ENCODE peak calls at places on chromosomes 16 and 17, in nine cellular contexts. One of them, this sample, is unnamed.

GRCh38 chr17:40616592-40616991 is 31.0 kb downstream of the SMARCE1 start:
- DNase-seq in fibroblast of the aortic adventitia: no peak
- DNase-seq in PC-9: no peak
- DNase-seq in AG09309: no peak
- DNase-seq in psoas muscle: peak
- DNase-seq in ovary: no peak
- DNase-seq in HCT116: no peak
- DNase-seq in ascending aorta: no peak
- DNase-seq in cardiac fibroblast: no peak
- DNase-seq in this sample: no peak

GRCh38 chr17:17125136-17126084 is 80.7 kb downstream of the PLD6 start:
- DNase-seq in psoas muscle: peak
- DNase-seq in ascending aorta: no peak
- DNase-seq in AG09309: no peak
- DNase-seq in fibroblast of the aortic adventitia: no peak
- DNase-seq in ovary: no peak
- DNase-seq in HCT116: no peak
- DNase-seq in PC-9: no peak
- DNase-seq in cardiac fibroblast: no peak
- DNase-seq in this sample: no peak

GRCh38 chr16:629289-630023 is 1.3 kb upstream of the WFIKKN1 start:
- DNase-seq in psoas muscle: peak
- DNase-seq in cardiac fibroblast: no peak
- DNase-seq in ascending aorta: no peak
- DNase-seq in AG09309: no peak
- DNase-seq in PC-9: no peak
- DNase-seq in ovary: peak
- DNase-seq in fibroblast of the aortic adventitia: no peak
- DNase-seq in HCT116: no peak
- DNase-seq in this sample: peak

GRCh38 chr17:83173997-83174858 is 94.8 kb downstream of the METRNL start:
- DNase-seq in fibroblast of the aortic adventitia: peak
- DNase-seq in psoas muscle: peak
- DNase-seq in ascending aorta: no peak
- DNase-seq in AG09309: no peak
- DNase-seq in HCT116: no peak
- DNase-seq in ovary: peak
- DNase-seq in cardiac fibroblast: peak
- DNase-seq in PC-9: no peak
- DNase-seq in this sample: peak

GRCh38 chr17:17243163-17243562 is 6.2 kb upstream of the FLCN start:
- DNase-seq in ovary: no peak
- DNase-seq in fibroblast of the aortic adventitia: no peak
- DNase-seq in cardiac fibroblast: no peak
- DNase-seq in ascending aorta: no peak
- DNase-seq in AG09309: no peak
- DNase-seq in psoas muscle: no peak
- DNase-seq in PC-9: no peak
- DNase-seq in HCT116: no peak
- DNase-seq in this sample: no peak

GRCh38 chr17:74368341-74369152 is 1.2 kb downstream of the GPR142 start:
- DNase-seq in ovary: peak
- DNase-seq in AG09309: no peak
- DNase-seq in HCT116: peak
- DNase-seq in fibroblast of the aortic adventitia: peak
- DNase-seq in ascending aorta: no peak
- DNase-seq in psoas muscle: peak
- DNase-seq in PC-9: peak
- DNase-seq in cardiac fibroblast: peak
- DNase-seq in this sample: peak

GRCh38 chr16:23145186-23145585 is 4.1 kb downstream of the USP31 start:
- DNase-seq in psoas muscle: no peak
- DNase-seq in AG09309: no peak
- DNase-seq in ovary: no peak
- DNase-seq in PC-9: no peak
- DNase-seq in HCT116: no peak
- DNase-seq in cardiac fibroblast: no peak
- DNase-seq in ascending aorta: no peak
- DNase-seq in fibroblast of the aortic adventitia: no peak
- DNase-seq in this sample: no peak

GRCh38 chr17:49967621-49968379 is 1.2 kb upstream of the DLX4 start:
- DNase-seq in ovary: no peak
- DNase-seq in AG09309: no peak
- DNase-seq in HCT116: peak
- DNase-seq in psoas muscle: no peak
- DNase-seq in cardiac fibroblast: no peak
- DNase-seq in ascending aorta: no peak
- DNase-seq in PC-9: no peak
- DNase-seq in fibroblast of the aortic adventitia: no peak
- DNase-seq in this sample: no peak

GRCh38 chr16:1194665-1195392 is 30.2 kb downstream of the TPSG1 start:
- DNase-seq in HCT116: no peak
- DNase-seq in psoas muscle: no peak
- DNase-seq in cardiac fibroblast: no peak
- DNase-seq in AG09309: no peak
- DNase-seq in PC-9: no peak
- DNase-seq in ovary: peak
- DNase-seq in fibroblast of the aortic adventitia: no peak
- DNase-seq in ascending aorta: no peak
- DNase-seq in this sample: peak

GRCh38 chr17:31373150-31374082 is 18.1 kb upstream of the RAB11FIP4 start:
- DNase-seq in ascending aorta: no peak
- DNase-seq in psoas muscle: no peak
- DNase-seq in fibroblast of the aortic adventitia: peak
- DNase-seq in HCT116: peak
- DNase-seq in AG09309: peak
- DNase-seq in cardiac fibroblast: peak
- DNase-seq in PC-9: no peak
- DNase-seq in ovary: no peak
- DNase-seq in this sample: no peak

GRCh38 chr16:85029413-85029794 is 1.8 kb downstream of the KIAA0513 start:
- DNase-seq in HCT116: no peak
- DNase-seq in ovary: no peak
- DNase-seq in cardiac fibroblast: no peak
- DNase-seq in psoas muscle: no peak
- DNase-seq in ascending aorta: no peak
- DNase-seq in PC-9: no peak
- DNase-seq in fibroblast of the aortic adventitia: peak
- DNase-seq in AG09309: no peak
- DNase-seq in this sample: no peak

GRCh38 chr16:86508028-86508946 is 2.0 kb upstream of the FOXF1 start:
- DNase-seq in AG09309: no peak
- DNase-seq in HCT116: no peak
- DNase-seq in fibroblast of the aortic adventitia: no peak
- DNase-seq in psoas muscle: no peak
- DNase-seq in PC-9: no peak
- DNase-seq in ascending aorta: no peak
- DNase-seq in cardiac fibroblast: peak
- DNase-seq in ovary: no peak
- DNase-seq in this sample: no peak

GRCh38 chr16:709651-710499 is 4.3 kb upstream of the FBXL16 start:
- DNase-seq in cardiac fibroblast: peak
- DNase-seq in ascending aorta: no peak
- DNase-seq in HCT116: no peak
- DNase-seq in ovary: no peak
- DNase-seq in PC-9: peak
- DNase-seq in psoas muscle: no peak
- DNase-seq in AG09309: no peak
- DNase-seq in fibroblast of the aortic adventitia: peak
- DNase-seq in this sample: peak

GRCh38 chr17:42337442-42337841 is 49.1 kb downstream of the STAT5A start:
- DNase-seq in ascending aorta: no peak
- DNase-seq in PC-9: no peak
- DNase-seq in psoas muscle: no peak
- DNase-seq in HCT116: no peak
- DNase-seq in ovary: no peak
- DNase-seq in cardiac fibroblast: no peak
- DNase-seq in AG09309: peak
- DNase-seq in fibroblast of the aortic adventitia: peak
- DNase-seq in this sample: no peak

GRCh38 chr17:56020369-56020768 is 132.9 kb upstream of the ANKFN1 start:
- DNase-seq in fibroblast of the aortic adventitia: no peak
- DNase-seq in psoas muscle: no peak
- DNase-seq in ovary: no peak
- DNase-seq in ascending aorta: no peak
- DNase-seq in AG09309: no peak
- DNase-seq in PC-9: no peak
- DNase-seq in HCT116: no peak
- DNase-seq in cardiac fibroblast: no peak
- DNase-seq in this sample: no peak

GRCh38 chr16:53948734-53949430 is 244.9 kb downstream of the FTO start:
- DNase-seq in PC-9: no peak
- DNase-seq in HCT116: no peak
- DNase-seq in fibroblast of the aortic adventitia: no peak
- DNase-seq in psoas muscle: no peak
- DNase-seq in AG09309: no peak
- DNase-seq in ascending aorta: no peak
- DNase-seq in cardiac fibroblast: no peak
- DNase-seq in ovary: no peak
- DNase-seq in this sample: no peak

GRCh38 chr17:75610103-75610984 is 22.7 kb downstream of the MYO15B start:
- DNase-seq in psoas muscle: peak
- DNase-seq in cardiac fibroblast: no peak
- DNase-seq in fibroblast of the aortic adventitia: no peak
- DNase-seq in ovary: no peak
- DNase-seq in HCT116: no peak
- DNase-seq in PC-9: peak
- DNase-seq in ascending aorta: no peak
- DNase-seq in AG09309: no peak
- DNase-seq in this sample: no peak

GRCh38 chr17:62740066-62740465 is 68.0 kb downstream of the MARCHF10 start:
- DNase-seq in PC-9: no peak
- DNase-seq in HCT116: no peak
- DNase-seq in fibroblast of the aortic adventitia: no peak
- DNase-seq in ovary: no peak
- DNase-seq in AG09309: peak
- DNase-seq in cardiac fibroblast: no peak
- DNase-seq in psoas muscle: no peak
- DNase-seq in ascending aorta: no peak
- DNase-seq in this sample: no peak

GRCh38 chr17:31787857-31788570 is 71.0 kb downstream of the COPRS start:
- DNase-seq in ascending aorta: peak
- DNase-seq in ovary: no peak
- DNase-seq in AG09309: peak
- DNase-seq in cardiac fibroblast: peak
- DNase-seq in PC-9: peak
- DNase-seq in fibroblast of the aortic adventitia: peak
- DNase-seq in HCT116: peak
- DNase-seq in psoas muscle: no peak
- DNase-seq in this sample: no peak

GRCh38 chr16:1642148-1642547 is 30.0 kb downstream of the CRAMP1 start:
- DNase-seq in cardiac fibroblast: no peak
- DNase-seq in ovary: no peak
- DNase-seq in psoas muscle: peak
- DNase-seq in ascending aorta: no peak
- DNase-seq in fibroblast of the aortic adventitia: no peak
- DNase-seq in PC-9: no peak
- DNase-seq in HCT116: no peak
- DNase-seq in AG09309: no peak
- DNase-seq in this sample: no peak

DNA sequence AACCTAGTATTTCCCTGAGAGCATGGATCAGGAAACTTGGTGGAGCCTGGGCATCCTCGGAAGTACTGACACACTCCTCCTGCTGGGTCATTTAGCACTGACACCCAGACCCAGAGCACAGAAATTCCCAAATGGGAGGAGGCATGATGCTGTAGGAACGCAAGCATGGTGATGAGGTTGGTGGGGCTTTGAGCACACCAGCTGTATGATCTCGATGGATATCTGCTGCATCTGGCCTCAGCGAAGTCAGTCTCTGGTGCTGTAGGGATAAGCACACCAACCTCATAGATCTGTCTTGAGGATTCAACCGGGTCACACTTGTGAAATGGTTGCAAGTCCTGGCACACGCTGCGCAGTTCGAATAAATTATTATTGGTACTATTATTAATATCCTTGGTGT is 52.5 kb downstream of the SHISA6 start:
- DNase-seq in fibroblast of the aortic adventitia: no peak
- DNase-seq in cardiac fibroblast: no peak
- DNase-seq in psoas muscle: no peak
- DNase-seq in HCT116: no peak
- DNase-seq in ascending aorta: no peak
- DNase-seq in ovary: no peak
- DNase-seq in AG09309: no peak
- DNase-seq in PC-9: no peak
- DNase-seq in this sample: no peak
- TF ChIP-seq CTCF in fibroblast of the aortic adventitia: no peak
- TF ChIP-seq CTCF in cardiac fibroblast: no peak
- TF ChIP-seq CTCF in psoas muscle: no peak
- TF ChIP-seq CTCF in HCT116: no peak
- TF ChIP-seq CTCF in ascending aorta: no peak
- TF ChIP-seq CTCF in ovary: no peak
- TF ChIP-seq CTCF in AG09309: no peak
- TF ChIP-seq CTCF in PC-9: no peak
- TF ChIP-seq CTCF in this sample: no peak

DNA sequence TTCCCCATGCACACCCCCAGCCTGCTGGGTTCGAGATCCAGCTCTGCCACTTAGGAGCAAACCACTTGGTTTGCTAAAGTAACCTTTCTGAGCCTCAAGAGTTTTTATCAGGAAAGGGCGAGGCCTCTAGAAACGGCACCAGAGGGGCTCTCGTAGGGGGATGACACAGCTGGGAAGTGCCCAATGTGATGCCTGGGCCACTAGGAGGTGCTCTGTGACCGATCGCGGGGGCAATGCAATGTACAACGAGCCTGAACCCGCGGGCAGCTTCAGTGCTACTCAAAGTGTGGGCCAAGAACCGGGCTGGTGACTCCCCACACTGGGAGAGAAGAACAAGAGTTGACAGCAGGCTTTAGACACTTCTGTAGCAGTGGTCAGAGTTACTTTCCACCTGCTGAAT is 9.4 kb downstream of the C16orf89 start:
- DNase-seq in HCT116: peak
- DNase-seq in fibroblast of the aortic adventitia: no peak
- DNase-seq in cardiac fibroblast: no peak
- DNase-seq in ascending aorta: no peak
- DNase-seq in ovary: no peak
- DNase-seq in AG09309: no peak
- DNase-seq in psoas muscle: no peak
- DNase-seq in PC-9: no peak
- DNase-seq in this sample: peak
- TF ChIP-seq CTCF in HCT116: peak
- TF ChIP-seq CTCF in fibroblast of the aortic adventitia: peak
- TF ChIP-seq CTCF in cardiac fibroblast: peak
- TF ChIP-seq CTCF in ascending aorta: no peak
- TF ChIP-seq CTCF in ovary: no peak
- TF ChIP-seq CTCF in AG09309: peak
- TF ChIP-seq CTCF in psoas muscle: no peak
- TF ChIP-seq CTCF in PC-9: peak
- TF ChIP-seq CTCF in this sample: peak

GRCh38 chr17:44385287-44386181 is 3.9 kb downstream of the ITGA2B start:
- DNase-seq in AG09309: no peak
- DNase-seq in fibroblast of the aortic adventitia: peak
- DNase-seq in HCT116: peak
- DNase-seq in cardiac fibroblast: peak
- DNase-seq in ovary: peak
- DNase-seq in psoas muscle: peak
- DNase-seq in ascending aorta: peak
- DNase-seq in PC-9: peak
- DNase-seq in this sample: peak
- TF ChIP-seq CTCF in AG09309: no peak
- TF ChIP-seq CTCF in fibroblast of the aortic adventitia: peak
- TF ChIP-seq CTCF in HCT116: no peak
- TF ChIP-seq CTCF in cardiac fibroblast: peak
- TF ChIP-seq CTCF in ovary: peak
- TF ChIP-seq CTCF in psoas muscle: peak
- TF ChIP-seq CTCF in ascending aorta: no peak
- TF ChIP-seq CTCF in PC-9: no peak
- TF ChIP-seq CTCF in this sample: no peak

GRCh38 chr16:89159174-89159849 is 12.2 kb upstream of the CDH15 start:
- DNase-seq in psoas muscle: no peak
- DNase-seq in PC-9: no peak
- DNase-seq in ovary: no peak
- DNase-seq in HCT116: no peak
- DNase-seq in fibroblast of the aortic adventitia: no peak
- DNase-seq in ascending aorta: no peak
- DNase-seq in AG09309: no peak
- DNase-seq in cardiac fibroblast: no peak
- DNase-seq in this sample: no peak
- TF ChIP-seq CTCF in psoas muscle: no peak
- TF ChIP-seq CTCF in PC-9: no peak
- TF ChIP-seq CTCF in ovary: no peak
- TF ChIP-seq CTCF in HCT116: no peak
- TF ChIP-seq CTCF in fibroblast of the aortic adventitia: no peak
- TF ChIP-seq CTCF in ascending aorta: no peak
- TF ChIP-seq CTCF in AG09309: no peak
- TF ChIP-seq CTCF in cardiac fibroblast: no peak
- TF ChIP-seq CTCF in this sample: no peak